ENCODE peak calls at places on chromosomes 11 and 22, in seven cellular contexts. Q is heart left ventricle, O is transverse colon, R is keratinocyte, U is GM06990, D is stomach, X is hepatocyte. V is an unnamed sample.

GRCh38 chr22:43846966-43847365 is 15.3 kb downstream of the SULT4A1 start:
- DNase-seq in Q (no peak), O (no peak), R (no peak), U (no peak), D (no peak), X (no peak), V (no peak)

GRCh38 chr11:43410394-43410793 is 51.7 kb downstream of the TTC17 start:
- DNase-seq in Q (no peak), O (peak), R (no peak), U (no peak), D (no peak), X (peak), V (no peak)

GRCh38 chr22:41367039-41367679 is 14.6 kb upstream of the TEF start:
- DNase-seq in Q (peak), O (peak), R (peak), U (no peak), D (peak), X (peak), V (peak)

GRCh38 chr11:121012091-121012490 is 11.8 kb upstream of the TBCEL start:
- DNase-seq in Q (no peak), O (no peak), R (no peak), U (no peak), D (no peak), X (no peak), V (peak)

GRCh38 chr11:13278620-13279486 is 1.3 kb downstream of the BMAL1 start:
- DNase-seq in Q (no peak), O (peak), R (no peak), U (no peak), D (no peak), X (peak), V (peak)

GRCh38 chr11:122850076-122850631 is 11.9 kb downstream of the CRTAM start:
- DNase-seq in Q (no peak), O (no peak), R (no peak), U (peak), D (no peak), X (peak), V (peak)

GRCh38 chr11:57657290-57658022 is at the start of gene CLP1:
- DNase-seq in Q (peak), O (peak), R (peak), U (peak), D (peak), X (peak), V (peak)

GRCh38 chr11:46514370-46514769 is 79.5 kb downstream of the AMBRA1 start:
- DNase-seq in Q (no peak), O (no peak), R (no peak), U (no peak), D (no peak), X (no peak), V (no peak)

GRCh38 chr11:110479445-110480101 is 49.8 kb downstream of the FDX1 start:
- DNase-seq in Q (peak), O (no peak), R (no peak), U (no peak), D (no peak), X (peak), V (peak)

GRCh38 chr11:84721561-84721961 is 905.6 kb downstream of the DLG2 start:
- DNase-seq in Q (no peak), O (no peak), R (no peak), U (no peak), D (no peak), X (no peak), V (no peak)

GRCh38 chr22:25404556-25404922 is 159.9 kb upstream of the GRK3 start:
- DNase-seq in Q (no peak), O (no peak), R (no peak), U (no peak), D (no peak), X (peak), V (no peak)

GRCh38 chr22:46021577-46021976 is 44.6 kb upstream of the WNT7B start:
- DNase-seq in Q (no peak), O (peak), R (no peak), U (no peak), D (no peak), X (no peak), V (no peak)

GRCh38 chr22:36587289-36588154 is 58.6 kb upstream of the EIF3D start:
- DNase-seq in Q (no peak), O (no peak), R (no peak), U (no peak), D (no peak), X (no peak), V (peak)

DNA sequence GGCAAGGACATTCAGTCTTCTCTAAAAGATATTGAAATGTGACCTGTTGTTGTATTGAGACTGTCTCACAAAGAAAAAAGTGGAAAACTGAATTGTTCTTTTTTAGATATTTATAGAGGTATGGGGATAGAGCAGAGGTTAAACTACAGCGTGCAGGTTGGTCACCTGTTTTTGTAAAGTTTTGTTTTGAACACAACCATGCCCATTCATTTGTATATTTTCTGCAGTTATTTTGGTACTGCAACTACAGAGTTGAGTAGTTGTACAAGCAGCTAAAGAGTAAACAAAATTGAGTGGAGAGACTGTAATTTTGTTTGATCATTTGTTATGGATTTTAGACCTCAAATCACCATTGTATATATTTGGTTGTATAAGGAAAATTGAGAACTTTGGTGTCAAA is 11.3 kb downstream of the EED start:
- DNase-seq in Q (no peak), O (no peak), R (no peak), U (peak), D (no peak), X (no peak), V (no peak)
- TF ChIP-seq CTCF in Q (no peak), O (no peak), R (no peak), U (no peak), D (no peak), X (no peak), V (no peak)

GRCh38 chr11:125873881-125874555 is 13.4 kb upstream of the HYLS1 start:
- DNase-seq in Q (no peak), O (no peak), R (no peak), U (no peak), D (no peak), X (no peak), V (no peak)

GRCh38 chr11:125872138-125872491 is 15.4 kb upstream of the HYLS1 start:
- DNase-seq in Q (no peak), O (no peak), R (no peak), U (no peak), D (no peak), X (peak), V (no peak)

GRCh38 chr11:125871391-125872137 is 15.9 kb upstream of the HYLS1 start:
- DNase-seq in Q (no peak), O (no peak), R (no peak), U (no peak), D (peak), X (peak), V (peak)

GRCh38 chr11:125869526-125869925 is 17.9 kb upstream of the HYLS1 start:
- DNase-seq in Q (no peak), O (no peak), R (no peak), U (no peak), D (no peak), X (no peak), V (no peak)

GRCh38 chr11:125874556-125875124 is 12.8 kb upstream of the HYLS1 start:
- DNase-seq in Q (peak), O (peak), R (no peak), U (no peak), D (peak), X (peak), V (peak)
- H3K4me3 ChIP-seq in Q (peak), O (no peak), R (no peak), U (no peak), D (no peak), X (no peak), V (no peak)

DNA sequence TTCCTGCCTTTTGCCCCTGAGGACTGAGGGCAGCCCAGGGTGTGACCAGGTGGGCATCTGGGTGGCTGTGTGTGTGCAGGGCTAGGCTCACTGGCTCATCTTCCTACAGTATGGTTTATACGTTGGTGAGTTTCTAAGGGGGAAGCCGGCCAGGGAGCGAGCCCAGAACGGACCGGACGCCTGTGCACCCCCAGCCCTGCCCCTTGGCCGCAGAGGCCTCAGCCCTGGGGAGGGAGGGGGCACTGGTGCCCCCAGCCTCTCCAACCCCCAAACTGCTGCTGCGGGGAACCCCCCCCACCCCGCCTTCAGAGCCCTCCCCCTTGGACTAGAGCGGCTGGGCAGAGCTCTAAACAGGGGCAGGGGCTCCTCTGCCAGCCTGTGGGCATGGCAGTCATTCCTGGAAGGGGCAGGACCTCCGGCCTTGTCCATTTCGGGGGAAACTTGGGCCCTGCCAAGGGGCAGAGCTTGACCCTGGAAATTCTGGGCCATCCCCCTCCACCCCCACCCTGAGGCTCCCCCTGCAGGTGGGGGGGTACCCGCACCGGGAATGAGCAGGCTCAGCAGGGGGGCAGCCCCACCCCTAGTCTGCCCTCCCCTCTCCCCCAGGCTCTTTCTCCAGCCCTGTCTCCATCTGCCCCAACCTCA is 5.4 kb downstream of the YIF1A start:
- DNase-seq in Q (no peak), O (no peak), R (no peak), U (no peak), D (no peak), X (no peak), V (no peak)
- TF ChIP-seq CTCF in Q (no peak), O (no peak), R (no peak), U (peak), D (no peak), X (no peak), V (no peak)

DNA sequence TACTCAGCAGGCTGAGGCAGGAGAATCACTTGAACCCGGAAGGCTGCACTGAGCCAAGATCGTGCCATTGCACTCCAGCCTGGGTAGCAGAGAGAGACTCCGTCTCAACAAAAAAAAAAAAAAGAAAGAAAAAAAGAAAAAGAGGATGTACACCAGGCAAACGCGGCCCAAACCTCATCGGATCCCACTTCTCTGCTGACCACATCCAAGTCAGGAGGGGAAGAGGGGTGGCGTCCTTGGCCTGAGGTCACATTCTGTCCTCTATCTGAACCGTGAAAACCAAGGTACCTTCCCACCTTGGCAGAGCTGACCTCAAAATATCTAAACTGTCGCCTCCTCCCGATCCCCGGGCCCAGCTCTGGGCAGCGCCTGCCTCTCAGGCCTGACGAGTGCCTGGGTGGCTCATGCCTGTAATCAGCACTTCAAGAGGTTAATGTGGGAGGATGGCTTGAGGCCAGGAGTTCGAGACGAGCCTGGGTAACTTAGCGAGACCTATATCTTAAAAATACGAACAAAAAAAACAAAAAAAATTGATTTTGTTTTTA is 25.1 kb downstream of the RGL4 start:
- DNase-seq in Q (no peak), O (no peak), R (no peak), U (no peak), D (no peak), X (no peak), V (no peak)
- H3K4me3 ChIP-seq in Q (peak), O (peak), R (no peak), U (no peak), D (peak), X (peak), V (no peak)